ENCODE peak calls at places on chromosomes 5 and 9, in nine cellular contexts. J, F, U, A, W, B, P, R and X are unnamed samples.

GRCh38 chr5:88825782-88826110 is 57.2 kb downstream of the MEF2C start:
- DNase-seq in A (no peak), F (no peak), J (no peak), P (no peak), W (no peak), B (no peak), U (no peak), R (no peak), X (no peak)

GRCh38 chr5:131634666-131634995 is 398 bp downstream of the RAPGEF6 start:
- DNase-seq in U (no peak), F (no peak), B (peak; percentile 61), W (peak; percentile 73), A (peak; percentile 54), R (no peak), P (peak; percentile 72), J (peak; percentile 39), X (no peak)

GRCh38 chr9:12916037-12916436 is 141.2 kb downstream of the LURAP1L start:
- DNase-seq in W (no peak), B (no peak), U (no peak), R (no peak), J (no peak), A (no peak), P (peak; percentile 66), F (no peak), X (peak; percentile 1)

GRCh38 chr9:122777935-122778671 is 10.6 kb upstream of the OR5C1 start:
- DNase-seq in A (no peak), R (no peak), W (no peak), J (no peak), U (no peak), P (no peak), B (no peak), F (no peak), X (no peak)

GRCh38 chr9:129436751-129437625 is 183.9 kb downstream of the C9orf50 start:
- DNase-seq in B (no peak), J (peak; percentile 48), F (peak; percentile 74), R (no peak), A (peak; percentile 85), W (no peak), P (peak; percentile 89), U (peak; percentile 67), X (no peak)

GRCh38 chr9:37939575-37940095 is 35.7 kb upstream of the SLC25A51 start:
- DNase-seq in W (no peak), R (no peak), P (no peak), F (no peak), A (no peak), U (no peak), B (no peak), J (no peak), X (no peak)

GRCh38 chr9:92619601-92620300 is 50.2 kb downstream of the IPPK start:
- DNase-seq in J (no peak), U (no peak), R (no peak), A (peak; percentile 22), F (peak; percentile 43), W (no peak), B (no peak), P (peak; percentile 3), X (no peak)

GRCh38 chr9:121935744-121936143 is 157.4 kb downstream of the TTLL11 start:
- DNase-seq in P (no peak), U (no peak), A (no peak), F (no peak), J (no peak), R (no peak), W (no peak), B (no peak), X (no peak)

GRCh38 chr9:35616681-35617459 is 1.3 kb downstream of the CD72 start:
- DNase-seq in W (no peak), A (peak; percentile 77), P (peak; percentile 69), J (peak; percentile 44), F (peak; percentile 81), B (no peak), R (peak; percentile 73), U (peak; percentile 74), X (no peak)

GRCh38 chr9:35617548-35617947 is 665 bp downstream of the CD72 start:
- DNase-seq in F (no peak), R (no peak), U (no peak), P (no peak), B (no peak), W (no peak), A (no peak), J (no peak), X (no peak)

GRCh38 chr9:35618325-35618727 is at the start of gene CD72:
- DNase-seq in P (no peak), B (no peak), J (no peak), F (no peak), R (no peak), W (no peak), U (no peak), A (no peak), X (no peak)

GRCh38 chr9:35619800-35620158 is 1.6 kb upstream of the CD72 start:
- DNase-seq in W (peak; percentile 89), F (no peak), J (no peak), R (no peak), A (no peak), B (no peak), P (no peak), U (no peak), X (no peak)

GRCh38 chr9:35618854-35619799 is 914 bp upstream of the CD72 start:
- DNase-seq in B (no peak), P (no peak), R (no peak), F (peak; percentile 63), W (peak; percentile 94), U (no peak), J (no peak), A (peak; percentile 40), X (no peak)
- H3K4me3 ChIP-seq in B (no peak overlapping the region), P (no peak overlapping the region), R (no peak overlapping the region), F (peak overlapping the region; percentile 0), W (no peak overlapping the region), U (no peak overlapping the region), J (no peak overlapping the region), A (no peak overlapping the region), X (no peak overlapping the region)

GRCh38 chr9:34544035-34544434 is 21.2 kb upstream of the ENHO start:
- DNase-seq in U (no peak), W (no peak), P (no peak), B (no peak), R (no peak), F (no peak), A (no peak), J (no peak), X (no peak)

GRCh38 chr9:34536685-34537084 is 13.9 kb upstream of the ENHO start:
- DNase-seq in W (no peak), B (no peak), P (no peak), F (no peak), J (no peak), R (no peak), A (no peak), U (no peak), X (no peak)

GRCh38 chr9:34545497-34545896 is 22.7 kb upstream of the ENHO start:
- DNase-seq in A (no peak), R (no peak), F (no peak), U (no peak), W (no peak), P (no peak), B (no peak), J (no peak), X (no peak)

GRCh38 chr9:34541540-34541939 is 18.8 kb upstream of the ENHO start:
- DNase-seq in P (no peak), J (no peak), F (no peak), W (no peak), B (no peak), U (no peak), R (no peak), A (no peak), X (no peak)

DNA sequence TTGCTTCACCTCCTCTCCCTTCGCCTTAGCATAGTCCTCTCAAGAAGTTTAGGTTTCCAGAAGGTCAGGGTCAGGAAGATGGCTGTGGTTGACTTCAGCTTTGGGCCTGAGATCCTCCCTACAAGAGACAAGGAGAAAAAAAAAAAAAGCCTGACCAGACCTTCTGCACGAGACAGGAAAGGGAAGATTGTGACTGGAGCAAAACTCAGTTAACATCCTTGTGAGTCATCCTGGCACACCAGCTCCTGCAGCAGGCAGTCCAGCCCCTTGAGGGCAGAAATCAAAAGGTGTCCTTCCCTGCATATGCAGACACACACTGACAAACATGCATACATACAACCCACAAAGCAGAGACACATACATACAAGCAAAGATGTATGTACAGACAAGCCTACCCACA is 18.0 kb upstream of the ENHO start:
- DNase-seq in W (no peak), F (no peak), P (no peak), B (no peak), U (no peak), R (no peak), A (no peak), J (no peak), X (no peak)
- TF ChIP-seq CTCF in W (no peak), F (no peak), P (no peak), B (no peak), U (no peak), R (no peak), A (no peak), J (no peak), X (no peak)

DNA sequence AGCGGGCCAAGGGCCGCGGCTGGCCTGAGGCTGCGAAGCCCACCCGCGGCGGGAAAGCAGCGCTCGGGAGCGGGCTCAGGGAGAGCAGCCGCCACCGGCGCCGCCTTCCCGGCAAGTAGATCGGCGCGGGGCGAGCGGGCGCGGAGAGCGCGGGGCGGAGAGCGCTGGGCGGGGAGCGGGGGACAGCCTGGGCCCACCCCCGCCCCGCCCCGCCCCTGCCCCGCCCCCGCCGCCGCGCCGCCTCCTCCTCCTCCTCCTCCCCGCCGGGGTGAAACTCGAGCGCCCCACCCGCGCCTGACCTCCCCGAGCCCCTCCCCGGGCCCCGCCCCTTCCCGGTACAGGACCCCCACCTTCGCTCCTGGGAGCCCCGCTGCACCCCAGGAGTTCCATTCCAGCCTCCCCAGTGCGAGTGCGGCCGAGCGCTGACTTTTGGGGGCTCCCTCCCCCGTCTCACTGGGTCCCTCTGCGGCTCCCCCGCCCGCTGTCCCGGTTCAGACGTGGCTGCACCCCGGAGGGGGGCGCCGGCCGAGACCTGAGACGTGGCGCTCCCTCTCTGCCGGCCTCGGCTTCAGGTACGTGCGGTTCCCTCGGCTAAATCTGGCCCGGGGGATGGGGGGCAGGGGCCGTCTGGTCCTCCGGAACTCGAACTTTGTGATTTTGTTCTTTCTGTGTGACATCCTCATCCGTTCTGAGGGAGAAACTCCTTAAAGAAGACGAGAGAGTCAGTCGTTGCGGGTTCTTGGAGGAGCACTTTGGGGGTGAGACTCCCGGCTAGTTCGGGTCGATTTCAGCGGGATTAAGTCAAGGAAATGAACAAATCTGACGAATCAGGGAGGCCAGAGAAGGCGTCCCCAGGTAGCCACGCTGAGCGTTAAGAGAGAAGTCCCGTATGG is at the start of gene SEMA5A:
- DNase-seq in U (peak; percentile 88), A (peak; percentile 72), F (no peak), J (peak; percentile 36), P (peak; percentile 87), W (no peak), B (no peak), R (peak; percentile 86), X (no peak)
- H3K4me3 ChIP-seq in U (peak within 1 kb of the TSS; percentile 60), A (peak within 1 kb of the TSS; percentile 68), F (no peak within 1 kb of the TSS), J (peak within 1 kb of the TSS; percentile 55), P (peak within 1 kb of the TSS; percentile 96), W (no peak within 1 kb of the TSS), B (peak within 1 kb of the TSS; percentile 89), R (peak within 1 kb of the TSS; percentile 83), X (peak within 1 kb of the TSS; percentile 85)

GRCh38 chr5:90383903-90384302 is 25.7 kb downstream of the CETN3 start:
- DNase-seq in A (no peak), F (no peak), P (no peak), J (no peak), U (no peak), W (no peak), B (no peak), R (no peak), X (no peak)

GRCh38 chr5:90390326-90390725 is 19.2 kb downstream of the CETN3 start:
- DNase-seq in U (no peak), A (no peak), W (no peak), J (no peak), P (no peak), B (no peak), F (no peak), R (no peak), X (no peak)

GRCh38 chr5:90387508-90387907 is 22.0 kb downstream of the CETN3 start:
- DNase-seq in A (no peak), B (no peak), U (no peak), F (no peak), R (no peak), W (no peak), J (no peak), P (peak; percentile 14), X (no peak)

GRCh38 chr5:90384389-90384788 is 25.2 kb downstream of the CETN3 start:
- DNase-seq in R (no peak), B (no peak), F (no peak), U (no peak), J (no peak), P (no peak), W (no peak), A (no peak), X (no peak)

DNA sequence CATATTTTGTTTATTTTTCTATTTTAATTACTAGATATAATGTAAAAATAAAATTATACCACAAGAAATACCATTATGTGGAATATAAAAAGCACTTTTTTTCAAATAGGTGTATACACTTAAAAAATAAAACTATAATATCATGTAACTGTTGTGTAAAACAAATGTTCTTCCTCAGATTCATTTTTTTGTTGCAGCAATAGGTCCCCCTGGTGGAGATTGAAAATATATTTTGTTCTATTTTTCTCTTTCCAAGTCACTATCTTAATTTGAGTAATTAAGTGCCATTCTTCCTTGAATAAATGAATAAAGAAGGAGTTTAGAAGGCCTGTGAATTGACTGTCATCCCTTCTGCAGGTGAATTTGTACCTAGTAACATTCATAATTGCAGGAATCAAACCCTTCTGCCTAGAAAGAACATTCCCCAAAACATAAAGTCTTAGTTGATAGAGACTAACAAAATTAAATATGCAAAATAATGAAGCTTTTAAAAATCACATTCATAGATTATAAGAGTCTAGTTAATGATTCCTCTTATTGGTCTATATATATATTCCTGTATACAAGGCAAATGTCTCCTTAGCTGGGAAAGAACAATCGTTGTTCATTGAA is 23.4 kb downstream of the CETN3 start:
- DNase-seq in F (no peak), J (no peak), B (no peak), U (no peak), A (no peak), R (no peak), P (peak; percentile 28), W (no peak), X (peak; percentile 13)
- TF ChIP-seq CTCF in F (peak; percentile 71), J (peak; percentile 34), B (peak; percentile 51), U (peak; percentile 40), A (no peak), R (peak; percentile 63), P (peak; percentile 59), W (peak; percentile 56), X (peak; percentile 7)